ENCODE peak calls at places on chromosomes 6 and 20, in seven cellular contexts. X is GM23338, F is HepG2, S is HCT116, Q is K562, B is GM12878, G is H1. E is an unnamed sample.
A peak's percentile ranks its signal among the peaks of the same experiment; 100 is the strongest.

GRCh38 chr6:16832027-16832688 is 70.9 kb upstream of the ATXN1 start:
- DNase-seq in X (no peak), F (no peak), S (no peak), Q (no peak), B (no peak), G (no peak), E (no peak)

GRCh38 chr6:20575691-20576451 is 41.6 kb downstream of the CDKAL1 start:
- DNase-seq in X (peak; percentile 50), F (no peak), S (no peak), Q (no peak), B (no peak), G (no peak), E (peak; percentile 29)

GRCh38 chr20:33015700-33016580 is 8.4 kb downstream of the BPIFB2 start:
- DNase-seq in X (no peak), F (no peak), S (no peak), Q (no peak), B (no peak), G (no peak), E (no peak)

GRCh38 chr20:14879020-14879697 is 541.7 kb upstream of the FLRT3 start:
- DNase-seq in X (no peak), F (peak; percentile 83), S (peak; percentile 77), Q (no peak), B (no peak), G (no peak), E (peak; percentile 62)

GRCh38 chr6:73727114-73727513 is 31.1 kb downstream of the CD109 start:
- DNase-seq in X (no peak), F (no peak), S (no peak), Q (no peak), B (no peak), G (no peak), E (no peak)

GRCh38 chr6:113930183-113930582 is 40.8 kb downstream of the HDAC2 start:
- DNase-seq in X (no peak), F (no peak), S (no peak), Q (no peak), B (no peak), G (no peak), E (no peak)

GRCh38 chr6:18792832-18793231 is 405.7 kb downstream of the RNF144B start:
- DNase-seq in X (no peak), F (no peak), S (no peak), Q (no peak), B (no peak), G (no peak), E (no peak)

GRCh38 chr6:83707829-83708545 is 914 bp downstream of the SNAP91 start:
- DNase-seq in X (peak; percentile 65), F (no peak), S (no peak), Q (no peak), B (no peak), G (peak; percentile 9), E (peak; percentile 5)

GRCh38 chr20:9200196-9200595 is 131.3 kb downstream of the PLCB4 start:
- DNase-seq in X (no peak), F (no peak), S (no peak), Q (no peak), B (no peak), G (no peak), E (no peak)

GRCh38 chr20:34014878-34015277 is 21.2 kb downstream of the RALY start:
- DNase-seq in X (no peak), F (no peak), S (no peak), Q (no peak), B (no peak), G (no peak), E (no peak)

GRCh38 chr6:55886185-55886836 is 10.9 kb upstream of the BMP5 start:
- DNase-seq in X (peak; percentile 55), F (peak; percentile 64), S (peak; percentile 3), Q (no peak), B (no peak), G (no peak), E (peak; percentile 30)

GRCh38 chr6:138296786-138297185 is 78.5 kb upstream of the PBOV1 start:
- DNase-seq in X (no peak), F (no peak), S (no peak), Q (no peak), B (no peak), G (no peak), E (no peak)

GRCh38 chr20:58310291-58310782 is 822 bp downstream of the RAB22A start:
- DNase-seq in X (peak; percentile 8), F (peak; percentile 57), S (no peak), Q (peak; percentile 27), B (no peak), G (no peak), E (peak; percentile 57)

GRCh38 chr6:53829698-53830221 is 35.0 kb downstream of the LRRC1 start:
- DNase-seq in X (peak; percentile 41), F (peak; percentile 63), S (no peak), Q (no peak), B (no peak), G (no peak), E (no peak)

GRCh38 chr6:108179741-108180140 is 13.9 kb downstream of the NR2E1 start:
- DNase-seq in X (peak; percentile 83), F (no peak), S (no peak), Q (no peak), B (no peak), G (no peak), E (no peak)

GRCh38 chr6:169215201-169215661 is 38.4 kb downstream of the THBS2 start:
- DNase-seq in X (no peak), F (no peak), S (no peak), Q (no peak), B (no peak), G (no peak), E (no peak)

GRCh38 chr6:166253277-166254229 is 54.6 kb downstream of the PRR18 start:
- DNase-seq in X (peak; percentile 59), F (no peak), S (no peak), Q (peak; percentile 25), B (no peak), G (no peak), E (no peak)

DNA sequence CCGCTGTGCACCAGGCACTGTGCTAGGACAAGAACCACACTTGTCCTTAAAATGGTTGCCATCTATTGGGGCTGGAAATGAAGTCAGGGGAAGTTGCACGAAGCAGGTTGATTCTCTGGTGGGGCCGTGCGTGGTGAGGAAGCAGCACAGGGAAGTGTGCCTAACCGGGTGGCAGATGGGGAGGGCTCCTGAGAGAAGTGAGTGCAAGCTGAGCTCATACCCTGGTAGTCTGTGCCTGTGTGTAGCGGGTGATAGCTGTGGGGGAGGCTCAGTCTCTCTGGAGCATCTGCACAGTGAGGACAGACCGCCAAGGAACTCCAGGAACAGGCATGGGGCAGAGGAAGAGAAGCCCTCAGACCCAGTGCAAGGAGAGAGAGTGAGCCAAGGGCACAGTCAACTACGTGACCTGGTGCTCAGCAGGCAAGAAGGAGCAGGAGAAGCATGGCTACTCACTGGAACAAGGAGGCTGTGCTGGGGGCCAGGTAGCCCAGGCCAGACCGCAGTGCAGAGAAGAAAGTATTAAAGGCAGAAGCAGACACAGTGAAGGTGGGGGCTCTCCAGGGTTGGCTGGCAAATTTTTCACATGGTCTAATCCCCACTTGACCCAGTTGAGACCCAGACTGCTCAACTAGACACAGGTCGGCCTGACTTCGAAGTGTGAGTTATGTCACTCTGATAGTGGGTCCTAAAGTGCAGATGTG is 155.0 kb downstream of the CDH26 start:
- DNase-seq in X (no peak), F (no peak), S (no peak), Q (no peak), B (no peak), G (no peak), E (no peak)
- H3K4me1 ChIP-seq in X (no peaks in the 10 kb centered on the region), F (no peaks in the 10 kb centered on the region), S (no peaks in the 10 kb centered on the region), Q (no peaks in the 10 kb centered on the region), B (no peaks in the 10 kb centered on the region), G (no peaks in the 10 kb centered on the region), E (no peaks in the 10 kb centered on the region)

GRCh38 chr6:148758492-148758891 is 11.7 kb downstream of the UST start:
- DNase-seq in X (no peak), F (no peak), S (no peak), Q (no peak), B (peak; percentile 98), G (no peak), E (no peak)
- TF ChIP-seq POLR2AphosphoS5 in X (no peak), F (no peak), S (no peak), Q (no peak), B (peak; percentile 77), G (no peak), E (no peak)

GRCh38 chr20:21509597-21510331 is 4.1 kb downstream of the NKX2-2 start:
- DNase-seq in X (peak; percentile 75), F (no peak), S (no peak), Q (no peak), B (no peak), G (no peak), E (no peak)

GRCh38 chr20:21507275-21508229 is 6.3 kb downstream of the NKX2-2 start:
- DNase-seq in X (peak; percentile 31), F (no peak), S (no peak), Q (no peak), B (no peak), G (no peak), E (no peak)

GRCh38 chr20:21510414-21510971 is 3.4 kb downstream of the NKX2-2 start:
- DNase-seq in X (peak; percentile 64), F (no peak), S (no peak), Q (no peak), B (no peak), G (no peak), E (no peak)

GRCh38 chr20:21509079-21509596 is 4.7 kb downstream of the NKX2-2 start:
- DNase-seq in X (no peak), F (no peak), S (no peak), Q (no peak), B (no peak), G (no peak), E (no peak)

GRCh38 chr20:21508230-21509078 is 5.4 kb downstream of the NKX2-2 start:
- DNase-seq in X (peak; percentile 43), F (no peak), S (no peak), Q (no peak), B (no peak), G (no peak), E (no peak)
- TF ChIP-seq EZH2 in X (no peak), F (no peak), S (no peak), Q (no peak), B (no peak), G (no peak), E (peak; percentile 56)

GRCh38 chr20:53736757-53737403 is 143.2 kb upstream of the ZNF217 start:
- DNase-seq in X (peak; percentile 80), F (no peak), S (no peak), Q (no peak), B (peak; percentile 79), G (no peak), E (peak; percentile 14)
- H3K4me1 ChIP-seq in X (peaks cover 63% of the 10 kb centered on the region), F (peaks cover 82% of the 10 kb centered on the region), S (peaks cover 33% of the 10 kb centered on the region), Q (peaks cover 40% of the 10 kb centered on the region), B (peaks cover 56% of the 10 kb centered on the region), G (peaks cover 40% of the 10 kb centered on the region), E (peaks cover 11% of the 10 kb centered on the region)

DNA sequence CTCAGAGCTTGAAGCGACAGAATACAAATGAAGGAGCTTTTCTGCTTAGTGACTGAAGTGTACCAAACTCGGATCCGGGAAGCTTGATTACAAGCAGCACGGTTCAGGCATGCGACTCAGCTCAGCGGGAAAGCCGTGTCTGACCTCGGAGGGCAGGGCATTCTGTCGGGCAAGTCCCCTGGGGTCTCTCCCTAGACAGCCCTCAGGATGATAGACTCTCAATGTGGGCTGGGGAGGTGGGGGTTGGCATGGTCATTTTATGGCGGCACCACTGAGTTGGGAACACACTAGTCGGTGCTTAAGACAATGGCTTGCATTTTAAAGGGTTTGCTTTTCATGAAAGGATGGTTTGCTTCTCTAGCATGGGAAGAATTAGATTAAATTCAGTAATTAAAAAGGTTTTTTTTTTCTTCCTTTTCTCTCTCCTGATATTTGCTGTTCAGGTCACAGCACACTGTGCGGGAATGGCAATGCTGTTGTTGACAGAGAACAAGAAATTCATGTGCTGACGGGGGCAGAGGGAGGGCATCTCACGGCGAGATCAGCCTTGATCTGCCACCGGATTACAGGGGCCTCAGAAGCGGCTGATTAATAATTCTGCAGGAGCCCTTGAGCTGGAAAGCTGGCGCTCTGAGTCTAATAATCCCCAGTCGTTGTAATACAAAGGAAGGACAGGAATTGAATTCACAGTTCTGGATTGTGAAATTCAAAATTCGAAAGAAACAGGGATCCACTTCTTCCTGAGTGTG is 80.7 kb upstream of the TRAF3IP2 start:
- DNase-seq in X (peak; percentile 38), F (no peak), S (no peak), Q (no peak), B (no peak), G (no peak), E (peak; percentile 42)
- TF ChIP-seq POLR2AphosphoS5 in X (no peak), F (no peak), S (no peak), Q (no peak), B (no peak), G (no peak), E (no peak)

E was measured in endothelial cell of umbilical vein.